ENCODE peak calls at places on chromosomes 3 and 15, in seven cellular contexts. G is astrocyte, T is psoas muscle, I is transverse colon, A is A549, Q is ascending aorta, N is keratinocyte. B is an unnamed sample.

GRCh38 chr15:100330629-100331215 is 11.1 kb downstream of the ADAMTS17 start:
- DNase-seq in N (no peak), Q (no peak), A (no peak), T (no peak), G (no peak), I (no peak), B (no peak)

GRCh38 chr3:197256836-197257444 is 41.5 kb downstream of the DLG1 start:
- DNase-seq in A (no peak), T (no peak), I (peak; percentile 19), N (peak; percentile 25), G (peak; percentile 40), Q (no peak), B (peak; percentile 76)

GRCh38 chr3:52053307-52054304 is 2.8 kb downstream of the DUSP7 start:
- DNase-seq in T (no peak), A (no peak), G (no peak), Q (no peak), I (no peak), N (peak; percentile 100), B (peak; percentile 39)

GRCh38 chr15:74963213-74963612 is 6.6 kb upstream of the RPP25 start:
- DNase-seq in A (no peak), T (no peak), N (no peak), Q (no peak), G (no peak), I (no peak), B (no peak)

GRCh38 chr3:95088464-95088863 is 1025.6 kb downstream of the NSUN3 start:
- DNase-seq in Q (no peak), A (no peak), G (no peak), I (no peak), N (no peak), T (no peak), B (no peak)

GRCh38 chr3:105823149-105823866 is 45.5 kb downstream of the CBLB start:
- DNase-seq in Q (no peak), I (no peak), A (peak; percentile 23), G (peak; percentile 99), N (no peak), T (no peak), B (peak; percentile 89)

GRCh38 chr3:86954226-86954625 is 36.7 kb downstream of the VGLL3 start:
- DNase-seq in G (no peak), Q (no peak), I (no peak), N (no peak), A (no peak), T (no peak), B (no peak)

GRCh38 chr3:171284308-171285075 is 175.7 kb downstream of the TNIK start:
- DNase-seq in Q (no peak), T (no peak), G (peak; percentile 98), N (no peak), I (no peak), A (peak; percentile 43), B (peak; percentile 97)

GRCh38 chr15:62450061-62450460 is 285.0 kb upstream of the C2CD4B start:
- DNase-seq in Q (no peak), N (no peak), G (no peak), I (no peak), A (no peak), T (no peak), B (no peak)

GRCh38 chr3:69504232-69504631 is 118.3 kb upstream of the FRMD4B start:
- DNase-seq in T (no peak), Q (no peak), N (no peak), I (no peak), G (no peak), A (no peak), B (peak; percentile 18)

GRCh38 chr15:66253643-66254363 is at the start of gene MEGF11:
- DNase-seq in Q (no peak), G (peak; percentile 38), N (no peak), I (peak; percentile 13), T (peak; percentile 23), A (peak; percentile 67), B (peak; percentile 35)

GRCh38 chr3:42222942-42223693 is 42.9 kb downstream of the CCK start:
- DNase-seq in I (no peak), G (no peak), N (no peak), A (no peak), Q (no peak), T (no peak), B (no peak)

GRCh38 chr3:173739716-173740115 is 342.2 kb downstream of the NLGN1 start:
- DNase-seq in A (no peak), N (no peak), T (no peak), G (peak; percentile 56), Q (no peak), I (no peak), B (no peak)

GRCh38 chr3:146969356-146969755 is 364.2 kb upstream of the PLSCR5 start:
- DNase-seq in I (no peak), T (no peak), Q (no peak), G (peak; percentile 70), A (no peak), N (no peak), B (peak; percentile 59)

GRCh38 chr3:149449100-149449654 is 25.3 kb upstream of the TM4SF4 start:
- DNase-seq in I (no peak), A (no peak), N (no peak), G (no peak), T (no peak), Q (no peak), B (no peak)

GRCh38 chr3:197495999-197496745 is 59.6 kb downstream of the BDH1 start:
- DNase-seq in Q (no peak), A (no peak), I (no peak), T (no peak), N (no peak), G (no peak), B (no peak)

GRCh38 chr3:181948286-181948685 is 236.6 kb downstream of the SOX2 start:
- DNase-seq in G (no peak), T (no peak), I (no peak), A (no peak), N (no peak), Q (no peak), B (no peak)
- TF ChIP-seq CTCF in G (no peak), T (no peak), I (no peak), A (peak; percentile 54), N (peak; percentile 42), Q (no peak), B (no peak)

GRCh38 chr15:68427961-68428360 is 4.0 kb downstream of the ITGA11 start:
- DNase-seq in Q (no peak), G (no peak), A (no peak), T (no peak), N (no peak), I (no peak), B (no peak)

GRCh38 chr15:68428431-68428940 is 3.5 kb downstream of the ITGA11 start:
- DNase-seq in G (no peak), Q (no peak), T (no peak), A (no peak), N (no peak), I (no peak), B (no peak)

GRCh38 chr15:68430471-68431036 is 1.4 kb downstream of the ITGA11 start:
- DNase-seq in T (no peak), Q (no peak), I (no peak), A (no peak), G (no peak), N (no peak), B (no peak)

GRCh38 chr15:68431037-68431791 is 749 bp downstream of the ITGA11 start:
- DNase-seq in I (no peak), A (no peak), Q (no peak), T (peak; percentile 65), N (no peak), G (no peak), B (peak; percentile 45)

GRCh38 chr15:68429691-68430470 is 2.1 kb downstream of the ITGA11 start:
- DNase-seq in G (peak; percentile 52), Q (no peak), A (no peak), T (no peak), I (no peak), N (no peak), B (peak; percentile 35)
- H3K4me3 ChIP-seq in G (peak overlapping the region; percentile 82), Q (peak overlapping the region; percentile 83), A (no peak overlapping the region), T (no peak overlapping the region), I (no peak overlapping the region), N (no peak overlapping the region), B (peak overlapping the region; percentile 84)

DNA sequence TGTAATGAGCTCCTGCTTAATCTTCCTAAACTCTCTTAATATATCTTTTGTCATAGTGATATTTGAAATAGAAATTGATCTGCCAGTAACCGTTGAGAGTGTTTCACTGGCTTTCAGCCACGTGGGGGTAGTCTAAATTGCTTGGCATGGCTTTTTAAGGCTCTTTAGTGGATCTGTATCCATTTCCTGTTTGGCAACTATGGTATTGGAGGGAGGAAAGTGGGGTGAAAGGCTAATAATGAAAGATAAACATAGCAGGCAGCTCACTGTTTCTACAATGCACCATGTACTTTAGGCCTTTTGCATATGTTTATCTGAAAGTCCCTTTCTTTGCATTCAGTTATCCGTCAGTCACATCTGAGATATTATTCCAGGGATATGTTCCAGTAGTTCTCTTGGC is 10.6 kb downstream of the TOPAZ1 start:
- DNase-seq in I (no peak), N (no peak), T (no peak), Q (no peak), G (no peak), A (no peak), B (no peak)
- TF ChIP-seq CTCF in I (no peak), N (no peak), T (no peak), Q (no peak), G (no peak), A (no peak), B (no peak)

GRCh38 chr3:58824777-58825176 is 158.2 kb upstream of the FAM3D start:
- DNase-seq in N (no peak), G (no peak), I (no peak), A (no peak), T (no peak), Q (no peak), B (no peak)

GRCh38 chr3:58824285-58824684 is 157.7 kb upstream of the FAM3D start:
- DNase-seq in N (no peak), Q (no peak), T (no peak), G (peak; percentile 30), A (peak; percentile 4), I (peak; percentile 79), B (peak; percentile 79)
- H3K4me3 ChIP-seq in N (no peak overlapping the region), Q (no peak overlapping the region), T (no peak overlapping the region), G (no peak overlapping the region), A (no peak overlapping the region), I (peak overlapping the region; percentile 25), B (no peak overlapping the region)

GRCh38 chr3:20039082-20039764 is 1.0 kb upstream of the KAT2B start:
- DNase-seq in G (no peak), Q (no peak), A (no peak), T (no peak), N (no peak), I (no peak), B (no peak)
- TF ChIP-seq CTCF in G (no peak), Q (no peak), A (no peak), T (no peak), N (no peak), I (no peak), B (no peak)

GRCh38 chr15:67823371-67824156 is 1.7 kb upstream of the SKOR1 start:
- DNase-seq in N (no peak), A (no peak), Q (no peak), I (no peak), T (no peak), G (no peak), B (no peak)
- H3K4me3 ChIP-seq in N (no peak overlapping the region), A (peak overlapping the region; percentile 20), Q (no peak overlapping the region), I (peak overlapping the region; percentile 44), T (peak overlapping the region; percentile 58), G (no peak overlapping the region), B (no peak overlapping the region)

B was measured in fibroblast of the aortic adventitia.